ENCODE peak calls at places on chromosomes 2 and 18, in seven cellular contexts. Y, N, I, J, V, B and K are unnamed samples.

GRCh38 chr2:196239622-196240587 is 68.5 kb upstream of the STK17B start:
- DNase-seq in V (no peak), J (peak), I (peak), B (peak), Y (peak), N (peak), K (peak)

GRCh38 chr2:170238776-170239175 is 60.8 kb downstream of the MYO3B start:
- DNase-seq in V (no peak), Y (no peak), B (no peak), I (no peak), N (no peak), J (no peak), K (no peak)

GRCh38 chr2:235605306-235605998 is 111.6 kb downstream of the AGAP1 start:
- DNase-seq in I (peak), V (peak), B (peak), Y (peak), N (peak), J (peak), K (no peak)

GRCh38 chr2:201235865-201236811 is 24.2 kb upstream of the CASP8 start:
- DNase-seq in V (peak), I (peak), B (peak), J (peak), N (peak), Y (no peak), K (peak)

GRCh38 chr18:13245481-13246000 is 27.0 kb downstream of the LDLRAD4 start:
- DNase-seq in J (no peak), Y (no peak), N (no peak), I (no peak), B (no peak), V (no peak), K (no peak)

GRCh38 chr2:190344275-190344827 is 962 bp downstream of the INPP1 start:
- DNase-seq in B (no peak), I (peak), V (peak), J (peak), Y (no peak), N (no peak), K (peak)

GRCh38 chr2:23655862-23656596 is 270.9 kb downstream of the ATAD2B start:
- DNase-seq in B (no peak), V (no peak), N (peak), J (no peak), I (no peak), Y (no peak), K (no peak)

GRCh38 chr2:132582360-132582759 is 87.6 kb downstream of the LYPD1 start:
- DNase-seq in I (no peak), J (no peak), V (no peak), B (no peak), Y (no peak), N (peak), K (no peak)

GRCh38 chr2:113010088-113010487 is 4.8 kb downstream of the IL36A start:
- DNase-seq in V (no peak), I (peak), Y (no peak), B (peak), N (peak), J (peak), K (peak)

GRCh38 chr2:46239847-46240181 is 57.4 kb upstream of the EPAS1 start:
- DNase-seq in I (no peak), V (no peak), J (no peak), B (no peak), N (no peak), Y (no peak), K (no peak)

GRCh38 chr2:239025951-239026461 is 178.1 kb downstream of the TWIST2 start:
- DNase-seq in Y (no peak), J (peak), N (no peak), V (no peak), I (no peak), B (no peak), K (no peak)

GRCh38 chr18:46302866-46303485 is 198.8 kb downstream of the HAUS1 start:
- DNase-seq in J (no peak), B (no peak), N (no peak), Y (no peak), I (no peak), V (no peak), K (no peak)

GRCh38 chr2:59413751-59414570 is 1139.5 kb downstream of the BCL11A start:
- DNase-seq in Y (peak), V (no peak), B (no peak), I (no peak), N (no peak), J (no peak), K (no peak)

GRCh38 chr2:61091485-61091884 is 25.8 kb downstream of the SANBR start:
- DNase-seq in N (no peak), V (no peak), I (no peak), Y (no peak), J (no peak), B (no peak), K (no peak)

GRCh38 chr2:111117666-111118454 is 2.9 kb upstream of the BCL2L11 start:
- DNase-seq in J (peak), Y (peak), B (peak), N (peak), I (peak), V (no peak), K (peak)

GRCh38 chr18:79884296-79884962 is 67.0 kb downstream of the SLC66A2 start:
- DNase-seq in V (no peak), I (no peak), N (no peak), B (no peak), J (no peak), Y (no peak), K (no peak)

GRCh38 chr2:54724560-54725342 is 1.3 kb downstream of the EML6 start:
- DNase-seq in I (peak), J (peak), Y (peak), V (no peak), B (no peak), N (no peak), K (peak)

GRCh38 chr2:10493075-10493635 is 45.0 kb upstream of the ODC1 start:
- DNase-seq in V (no peak), Y (no peak), N (no peak), I (no peak), B (no peak), J (no peak), K (no peak)

GRCh38 chr2:95300391-95300938 is 3.3 kb downstream of the KCNIP3 start:
- DNase-seq in Y (no peak), J (no peak), V (no peak), I (peak), B (no peak), N (no peak), K (no peak)

GRCh38 chr2:60094450-60094929 is 459.0 kb downstream of the BCL11A start:
- DNase-seq in N (no peak), Y (no peak), V (no peak), J (no peak), B (no peak), I (no peak), K (no peak)

GRCh38 chr2:224025874-224026273 is 13.2 kb downstream of the SERPINE2 start:
- DNase-seq in V (no peak), N (no peak), I (no peak), J (no peak), B (no peak), Y (no peak), K (no peak)

GRCh38 chr18:54806526-54806925 is 21.8 kb upstream of the RAB27B start:
- DNase-seq in N (peak), J (no peak), V (no peak), Y (no peak), I (no peak), B (no peak), K (no peak)

GRCh38 chr2:65613968-65614555 is 181.7 kb upstream of the SPRED2 start:
- DNase-seq in I (no peak), N (no peak), B (no peak), V (no peak), J (no peak), Y (no peak), K (no peak)

GRCh38 chr2:147845608-147846002 is 776 bp downstream of the ACVR2A start:
- DNase-seq in Y (no peak), V (no peak), I (peak), N (peak), J (peak), B (no peak), K (no peak)

GRCh38 chr2:173204316-173204715 is 128.7 kb downstream of the MAP3K20 start:
- DNase-seq in N (no peak), B (no peak), Y (no peak), V (no peak), J (no peak), I (no peak), K (no peak)

GRCh38 chr2:158502984-158503383 is 46.2 kb downstream of the PKP4 start:
- DNase-seq in J (peak), Y (no peak), B (peak), V (peak), N (peak), I (no peak), K (peak)

GRCh38 chr2:147844691-147845607 is at the start of gene ACVR2A:
- DNase-seq in Y (peak), B (peak), I (peak), V (peak), N (peak), J (peak), K (peak)

GRCh38 chr2:110116033-110116710 is 550 bp upstream of the MALL start:
- DNase-seq in V (peak), I (peak), Y (peak), J (peak), N (peak), B (peak), K (no peak)

GRCh38 chr2:201406077-201406662 is 45.1 kb downstream of the TRAK2 start:
- DNase-seq in Y (no peak), B (no peak), J (peak), V (peak), N (peak), I (no peak), K (no peak)

GRCh38 chr2:18299423-18300212 is 260.8 kb downstream of the RDH14 start:
- DNase-seq in I (peak), Y (no peak), J (peak), V (peak), N (peak), B (peak), K (peak)

GRCh38 chr2:22946553-22946952 is 438.4 kb upstream of the KLHL29 start:
- DNase-seq in Y (no peak), N (no peak), J (no peak), V (no peak), B (no peak), I (no peak), K (no peak)

GRCh38 chr18:23684515-23685197 is 4.6 kb upstream of the LAMA3 start:
- DNase-seq in V (no peak), Y (no peak), N (no peak), I (no peak), B (peak), J (no peak), K (no peak)

GRCh38 chr2:119062179-119062578 is 96.4 kb downstream of the C1QL2 start:
- DNase-seq in J (no peak), V (no peak), Y (no peak), B (no peak), I (no peak), N (no peak), K (no peak)